ENCODE peak calls at places on chromosomes 3 and 15, in six cellular contexts. One of them, this sample, is unnamed.

GRCh38 chr3:197746801-197747237 is 2.9 kb upstream of the FYTTD1 start:
- DNase-seq in HTR-8/SVneo: no peak
- DNase-seq in mesothelial cell of epicardium: no peak
- DNase-seq in stimulated activated naive CD8-positive, alpha-beta T cell treated with anti-CD3 and anti-CD28 coated beads, Interleukin-15, amount 100 ng/mL, for 72 hours: no peak
- DNase-seq in activated effector memory CD4-positive, alpha-beta T cell treated with anti-CD3 and anti-CD28 coated beads, Interleukin-2, amount 50 U/mL, for 16 hours: no peak
- DNase-seq in mucosa of gallbladder: peak
- DNase-seq in this sample: no peak

GRCh38 chr15:39205081-39205480 is 375.8 kb upstream of the THBS1 start:
- DNase-seq in HTR-8/SVneo: no peak
- DNase-seq in mesothelial cell of epicardium: no peak
- DNase-seq in stimulated activated naive CD8-positive, alpha-beta T cell treated with anti-CD3 and anti-CD28 coated beads, Interleukin-15, amount 100 ng/mL, for 72 hours: no peak
- DNase-seq in activated effector memory CD4-positive, alpha-beta T cell treated with anti-CD3 and anti-CD28 coated beads, Interleukin-2, amount 50 U/mL, for 16 hours: no peak
- DNase-seq in mucosa of gallbladder: no peak
- DNase-seq in this sample: no peak

GRCh38 chr3:120382941-120383447 is 33.8 kb upstream of the LRRC58 start:
- DNase-seq in HTR-8/SVneo: no peak
- DNase-seq in mesothelial cell of epicardium: no peak
- DNase-seq in stimulated activated naive CD8-positive, alpha-beta T cell treated with anti-CD3 and anti-CD28 coated beads, Interleukin-15, amount 100 ng/mL, for 72 hours: no peak
- DNase-seq in activated effector memory CD4-positive, alpha-beta T cell treated with anti-CD3 and anti-CD28 coated beads, Interleukin-2, amount 50 U/mL, for 16 hours: no peak
- DNase-seq in mucosa of gallbladder: no peak
- DNase-seq in this sample: no peak

GRCh38 chr3:188931531-188931930 is 240.2 kb upstream of the TPRG1 start:
- DNase-seq in HTR-8/SVneo: no peak
- DNase-seq in mesothelial cell of epicardium: no peak
- DNase-seq in stimulated activated naive CD8-positive, alpha-beta T cell treated with anti-CD3 and anti-CD28 coated beads, Interleukin-15, amount 100 ng/mL, for 72 hours: no peak
- DNase-seq in activated effector memory CD4-positive, alpha-beta T cell treated with anti-CD3 and anti-CD28 coated beads, Interleukin-2, amount 50 U/mL, for 16 hours: no peak
- DNase-seq in mucosa of gallbladder: no peak
- DNase-seq in this sample: no peak

GRCh38 chr3:177035678-177036077 is 161.6 kb downstream of the TBL1XR1 start:
- DNase-seq in HTR-8/SVneo: no peak
- DNase-seq in mesothelial cell of epicardium: no peak
- DNase-seq in stimulated activated naive CD8-positive, alpha-beta T cell treated with anti-CD3 and anti-CD28 coated beads, Interleukin-15, amount 100 ng/mL, for 72 hours: no peak
- DNase-seq in activated effector memory CD4-positive, alpha-beta T cell treated with anti-CD3 and anti-CD28 coated beads, Interleukin-2, amount 50 U/mL, for 16 hours: no peak
- DNase-seq in mucosa of gallbladder: no peak
- DNase-seq in this sample: no peak

GRCh38 chr3:53495091-53495517 is 693 bp downstream of the CACNA1D start:
- DNase-seq in HTR-8/SVneo: no peak
- DNase-seq in mesothelial cell of epicardium: no peak
- DNase-seq in stimulated activated naive CD8-positive, alpha-beta T cell treated with anti-CD3 and anti-CD28 coated beads, Interleukin-15, amount 100 ng/mL, for 72 hours: no peak
- DNase-seq in activated effector memory CD4-positive, alpha-beta T cell treated with anti-CD3 and anti-CD28 coated beads, Interleukin-2, amount 50 U/mL, for 16 hours: no peak
- DNase-seq in mucosa of gallbladder: no peak
- DNase-seq in this sample: no peak

GRCh38 chr3:111577798-111578685 is 17.1 kb downstream of the ZBED2 start:
- DNase-seq in HTR-8/SVneo: peak
- DNase-seq in mesothelial cell of epicardium: no peak
- DNase-seq in stimulated activated naive CD8-positive, alpha-beta T cell treated with anti-CD3 and anti-CD28 coated beads, Interleukin-15, amount 100 ng/mL, for 72 hours: peak
- DNase-seq in activated effector memory CD4-positive, alpha-beta T cell treated with anti-CD3 and anti-CD28 coated beads, Interleukin-2, amount 50 U/mL, for 16 hours: no peak
- DNase-seq in mucosa of gallbladder: no peak
- DNase-seq in this sample: peak

GRCh38 chr15:95996494-95996893 is 334.0 kb upstream of the NR2F2 start:
- DNase-seq in HTR-8/SVneo: no peak
- DNase-seq in mesothelial cell of epicardium: no peak
- DNase-seq in stimulated activated naive CD8-positive, alpha-beta T cell treated with anti-CD3 and anti-CD28 coated beads, Interleukin-15, amount 100 ng/mL, for 72 hours: peak
- DNase-seq in activated effector memory CD4-positive, alpha-beta T cell treated with anti-CD3 and anti-CD28 coated beads, Interleukin-2, amount 50 U/mL, for 16 hours: no peak
- DNase-seq in mucosa of gallbladder: no peak
- DNase-seq in this sample: no peak

This sample was measured in retinal pigment epithelial cell.